ENCODE peak calls at places on chromosomes 4 and X, in six cellular contexts. G is H1, S is A549, Q is WTC11, N is HepG2, J is K562. C is an unnamed sample.

GRCh38 chr4:65259251-65259650 is 411.0 kb downstream of the EPHA5 start:
- DNase-seq in N (no peak), Q (no peak), J (no peak), G (no peak), S (no peak), C (no peak)

GRCh38 chr4:169334335-169334734 is 63.6 kb upstream of the SH3RF1 start:
- DNase-seq in J (no peak), G (no peak), Q (no peak), N (no peak), S (no peak), C (no peak)

GRCh38 chr4:876780-877179 is 50.9 kb upstream of the CPLX1 start:
- DNase-seq in J (no peak), S (no peak), Q (peak; percentile 67), N (no peak), G (no peak), C (no peak)

GRCh38 chr4:172393220-172393619 is 580.0 kb downstream of the GALNTL6 start:
- DNase-seq in J (no peak), S (no peak), G (no peak), N (no peak), Q (no peak), C (no peak)

GRCh38 chrX:38260231-38260630 is 39.6 kb upstream of the SRPX start:
- DNase-seq in S (peak; percentile 49), Q (peak; percentile 31), N (peak; percentile 25), J (peak; percentile 6), G (no peak), C (peak; percentile 35)

GRCh38 chrX:72060196-72060974 is 71.3 kb downstream of the RTL5 start:
- DNase-seq in J (no peak), G (no peak), N (no peak), S (peak; percentile 18), Q (peak; percentile 50), C (peak; percentile 34)

GRCh38 chr4:74418063-74418670 is 26.8 kb upstream of the AREG start:
- DNase-seq in Q (no peak), G (no peak), N (no peak), S (peak; percentile 48), J (no peak), C (peak; percentile 95)

GRCh38 chr4:53161475-53162423 is 204.1 kb downstream of the SCFD2 start:
- DNase-seq in N (no peak), J (no peak), Q (no peak), G (no peak), S (no peak), C (no peak)

GRCh38 chr4:70356185-70356584 is 4.4 kb upstream of the SMR3A start:
- DNase-seq in J (no peak), G (no peak), S (no peak), N (no peak), Q (no peak), C (no peak)

GRCh38 chrX:95889279-95889678 is 795.4 kb upstream of the DIAPH2 start:
- DNase-seq in S (no peak), J (no peak), G (no peak), Q (no peak), N (no peak), C (no peak)

GRCh38 chrX:70171636-70172035 is 5.6 kb upstream of the DGAT2L6 start:
- DNase-seq in N (no peak), G (no peak), S (no peak), Q (no peak), J (no peak), C (no peak)

DNA sequence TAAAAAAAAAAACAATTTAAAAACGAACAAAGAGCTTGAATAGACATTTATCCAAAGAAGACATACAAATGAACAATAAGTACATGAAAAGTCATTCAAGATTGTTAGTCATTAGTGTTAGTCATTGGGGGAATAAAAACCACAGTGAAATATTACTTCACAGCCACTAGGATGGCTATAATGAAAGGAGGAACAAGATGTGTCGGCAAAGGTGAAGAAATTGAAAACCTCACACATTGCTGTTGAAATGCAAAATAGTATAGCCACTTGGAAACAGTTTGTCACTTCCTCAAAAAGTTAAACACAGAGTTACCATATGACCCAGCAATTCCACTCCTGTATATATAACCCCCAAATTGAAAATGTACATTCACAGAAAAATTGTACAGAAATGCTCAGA is 45.2 kb upstream of the SLC39A8 start:
- DNase-seq in Q (no peak), N (no peak), J (no peak), G (no peak), S (no peak), C (no peak)
- TF ChIP-seq MAX in Q (no peak), N (no peak), J (no peak), G (no peak), S (no peak), C (no peak)

DNA sequence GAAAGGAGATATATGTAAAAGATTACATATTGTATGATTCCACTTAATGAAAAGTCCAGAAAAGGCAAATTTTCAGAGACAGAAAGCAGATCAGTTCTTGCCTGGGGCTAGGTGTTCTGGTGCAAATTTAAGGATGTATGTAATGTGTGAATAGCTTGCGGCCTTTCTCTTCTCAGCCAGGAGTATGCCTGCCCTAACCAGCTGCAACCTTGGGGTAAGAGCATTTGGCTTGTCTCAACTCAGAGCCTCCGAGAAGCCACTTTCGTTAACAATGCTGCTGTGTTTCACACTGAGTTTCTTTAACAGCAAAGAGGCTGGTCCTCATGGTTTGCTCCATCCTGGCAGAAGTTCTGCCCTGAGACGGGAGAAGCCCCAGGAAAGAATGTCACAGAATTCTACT is 102.7 kb downstream of the SPCS3 start:
- DNase-seq in S (no peak), Q (no peak), J (no peak), N (no peak), G (no peak), C (no peak)
- TF ChIP-seq JUN in S (no peak), Q (no peak), J (no peak), N (no peak), G (no peak), C (no peak)

GRCh38 chrX:98071331-98071730 is 1187.6 kb downstream of the RPA4 start:
- DNase-seq in G (no peak), S (no peak), N (no peak), J (no peak), Q (no peak), C (no peak)
- TF ChIP-seq MAX in G (no peak), S (no peak), N (no peak), J (no peak), Q (no peak), C (no peak)

GRCh38 chr4:152784490-152785195 is 4.9 kb downstream of the ARFIP1 start:
- DNase-seq in N (peak; percentile 5), Q (no peak), G (no peak), J (peak; percentile 39), S (peak; percentile 53), C (no peak)
- TF ChIP-seq JUN in N (no peak), Q (no peak), G (no peak), J (no peak), S (no peak), C (no peak)

GRCh38 chrX:24216827-24217226 is 67.3 kb downstream of the ZFX start:
- DNase-seq in G (no peak), S (no peak), J (no peak), Q (no peak), N (peak; percentile 7), C (no peak)
- TF ChIP-seq MAX in G (no peak), S (no peak), J (no peak), Q (no peak), N (no peak), C (no peak)

DNA sequence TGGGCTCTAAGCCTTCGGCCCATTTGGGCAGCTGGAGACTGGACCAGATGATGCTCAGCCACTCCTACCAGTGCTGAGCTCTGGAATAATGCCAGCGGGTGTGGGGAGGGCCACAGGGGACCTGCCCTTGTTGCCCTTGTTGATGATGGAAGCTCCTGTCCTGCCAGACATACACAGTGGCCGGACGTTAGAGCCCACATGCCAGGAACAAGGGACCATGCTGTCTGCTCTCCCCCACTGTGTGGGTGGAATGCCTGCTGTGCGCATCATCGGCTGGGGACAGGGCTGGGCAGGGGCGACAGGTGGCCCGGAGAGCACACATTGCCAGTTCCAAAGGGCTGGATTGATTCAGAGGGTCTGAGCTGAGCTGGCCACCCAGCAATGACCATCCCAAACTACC is 2.0 kb downstream of the ABLIM2 start:
- DNase-seq in Q (no peak), S (no peak), J (no peak), G (no peak), N (peak; percentile 12), C (no peak)
- TF ChIP-seq JUN in Q (no peak), S (no peak), J (no peak), G (no peak), N (no peak), C (no peak)

DNA sequence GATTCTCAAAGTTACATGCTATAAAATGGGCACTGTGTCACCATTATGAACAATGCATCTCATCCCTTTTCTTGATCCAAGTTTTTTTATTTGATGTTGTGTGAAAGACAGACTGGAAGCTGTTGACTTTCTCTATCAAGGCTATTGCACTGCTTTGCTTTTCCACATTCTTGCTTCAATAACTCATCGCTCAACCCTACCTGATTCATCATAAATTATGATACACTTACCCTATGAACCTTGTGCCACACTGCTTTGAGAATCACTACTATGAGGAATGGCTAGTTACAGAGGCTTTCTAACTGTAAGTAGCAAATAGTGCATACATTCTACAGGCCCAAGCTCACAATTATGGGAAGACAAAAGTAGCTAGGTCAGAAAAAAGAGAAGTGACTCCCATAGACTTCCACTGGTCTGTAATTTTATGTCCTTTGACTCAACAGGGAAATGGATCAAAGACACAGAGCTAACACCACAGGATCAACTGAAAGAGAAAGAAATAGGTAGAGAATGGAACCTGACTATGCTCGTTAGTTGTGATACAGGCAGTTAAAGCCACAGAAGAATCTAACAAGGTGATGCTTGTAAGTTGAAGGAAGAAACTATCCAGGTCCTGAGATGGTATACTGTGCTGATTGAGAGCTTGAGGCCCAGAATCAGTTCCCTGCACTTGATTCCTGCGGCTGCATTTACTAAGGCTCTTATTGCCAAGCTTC is 163.5 kb downstream of the PPP3CA start:
- DNase-seq in S (peak; percentile 57), J (no peak), G (no peak), N (no peak), Q (no peak), C (no peak)
- TF ChIP-seq MAX in S (no peak), J (no peak), G (no peak), N (no peak), Q (no peak), C (no peak)

GRCh38 chr4:96315815-96316214 is 475.9 kb downstream of the PDHA2 start:
- DNase-seq in Q (no peak), J (no peak), N (no peak), S (no peak), G (no peak), C (peak; percentile 14)

GRCh38 chr4:96317924-96318323 is 478.0 kb downstream of the PDHA2 start:
- DNase-seq in S (no peak), Q (no peak), G (no peak), N (no peak), J (no peak), C (no peak)

DNA sequence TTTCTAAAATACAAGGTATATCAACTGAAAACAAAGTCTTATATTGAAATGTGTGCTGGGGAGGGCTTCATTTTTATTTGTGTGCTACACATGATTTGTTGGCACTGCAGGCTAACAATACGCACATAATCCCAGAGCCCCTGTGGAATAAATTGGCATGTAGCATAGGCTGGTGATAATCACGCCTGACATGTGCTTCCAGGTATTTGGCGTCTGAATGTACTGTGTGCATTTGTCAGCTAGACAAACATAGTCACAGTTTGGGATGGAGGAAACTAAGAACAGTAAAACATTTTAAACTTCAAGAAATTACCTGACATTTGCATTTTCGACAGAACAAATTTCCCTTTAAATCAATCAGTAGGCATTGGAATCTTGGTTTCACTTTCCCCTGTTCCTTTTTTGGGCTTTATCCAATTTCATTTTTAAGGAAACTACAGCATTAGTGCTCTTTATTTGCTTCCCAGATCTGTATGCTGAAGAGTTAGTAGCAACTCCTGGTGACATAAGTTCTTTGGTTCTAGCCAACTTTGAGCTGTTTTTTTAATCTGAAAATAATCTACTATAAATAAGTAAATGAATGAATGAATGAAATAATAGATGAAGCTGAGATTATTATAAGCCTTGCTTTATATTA is 472.3 kb downstream of the PDHA2 start:
- DNase-seq in G (no peak), J (no peak), N (no peak), S (no peak), Q (no peak), C (peak; percentile 23)
- TF ChIP-seq JUN in G (no peak), J (no peak), N (no peak), S (no peak), Q (no peak), C (no peak)

GRCh38 chrX:137428251-137428661 is 137.7 kb upstream of the ZIC3 start:
- DNase-seq in J (no peak), N (no peak), Q (peak; percentile 26), S (no peak), G (no peak), C (no peak)
- TF ChIP-seq MAX in J (no peak), N (no peak), Q (no peak), S (no peak), G (no peak), C (no peak)

C was measured in endothelial cell of umbilical vein.